ENCODE peak calls at places on chromosomes 11 and 22, in four cellular contexts. R is neural progenitor cell, U is sigmoid colon, K is lower leg skin. E is an unnamed sample.

GRCh38 chr11:119375629-119376196 is 5.8 kb downstream of the USP2 start:
- DNase-seq in R (peak), U (peak), K (peak), E (no peak)

GRCh38 chr11:6633422-6634408 is 14.5 kb upstream of the TPP1 start:
- DNase-seq in R (no peak), U (no peak), K (no peak), E (no peak)

GRCh38 chr11:12421386-12421785 is 44.0 kb downstream of the PARVA start:
- DNase-seq in R (no peak), U (no peak), K (no peak), E (no peak)

GRCh38 chr11:114785820-114786219 is 107.5 kb downstream of the NXPE2 start:
- DNase-seq in R (no peak), U (no peak), K (no peak), E (no peak)

GRCh38 chr22:31477329-31477728 is 12.3 kb downstream of the EIF4ENIF1 start:
- DNase-seq in R (no peak), U (no peak), K (no peak), E (no peak)

GRCh38 chr11:10305262-10305963 is 540 bp downstream of the ADM start:
- DNase-seq in R (peak), U (peak), K (no peak), E (no peak)

GRCh38 chr22:46001426-46002106 is 24.6 kb upstream of the WNT7B start:
- DNase-seq in R (no peak), U (peak), K (no peak), E (no peak)

GRCh38 chr11:70526116-70527045 is 128.1 kb downstream of the CTTN start:
- DNase-seq in R (no peak), U (no peak), K (no peak), E (no peak)

GRCh38 chr22:18077639-18078328 is at the start of gene PEX26:
- DNase-seq in R (peak), U (peak), K (peak), E (peak)

GRCh38 chr22:46031066-46031465 is 54.1 kb upstream of the WNT7B start:
- DNase-seq in R (no peak), U (peak), K (no peak), E (peak)

GRCh38 chr11:17988465-17988864 is 24.4 kb downstream of the SERGEF start:
- DNase-seq in R (no peak), U (no peak), K (no peak), E (no peak)

GRCh38 chr11:106011481-106011880 is 10.6 kb downstream of the MSANTD4 start:
- DNase-seq in R (no peak), U (no peak), K (no peak), E (no peak)

GRCh38 chr11:75422248-75423231 is 10.5 kb downstream of the KLHL35 start:
- DNase-seq in R (no peak), U (no peak), K (no peak), E (no peak)

GRCh38 chr11:33952805-33953204 is 60.9 kb upstream of the LMO2 start:
- DNase-seq in R (no peak), U (no peak), K (no peak), E (no peak)

GRCh38 chr11:120643254-120643653 is 131.7 kb downstream of the GRIK4 start:
- DNase-seq in R (peak), U (no peak), K (no peak), E (no peak)

GRCh38 chr11:23263466-23263865 is 403.2 kb upstream of the CCDC179 start:
- DNase-seq in R (no peak), U (no peak), K (no peak), E (no peak)

GRCh38 chr11:35357893-35358292 is 61.5 kb downstream of the SLC1A2 start:
- DNase-seq in R (no peak), U (no peak), K (no peak), E (no peak)

GRCh38 chr11:80157447-80157846 is 716.6 kb upstream of the TENM4 start:
- DNase-seq in R (no peak), U (no peak), K (no peak), E (no peak)

GRCh38 chr11:80156062-80156461 is 715.2 kb upstream of the TENM4 start:
- DNase-seq in R (no peak), U (no peak), K (no peak), E (no peak)

GRCh38 chr11:80155412-80156017 is 714.7 kb upstream of the TENM4 start:
- DNase-seq in R (peak), U (no peak), K (no peak), E (no peak)
- TF ChIP-seq CTCF in R (peak), U (no peak), K (no peak), E (no peak)

DNA sequence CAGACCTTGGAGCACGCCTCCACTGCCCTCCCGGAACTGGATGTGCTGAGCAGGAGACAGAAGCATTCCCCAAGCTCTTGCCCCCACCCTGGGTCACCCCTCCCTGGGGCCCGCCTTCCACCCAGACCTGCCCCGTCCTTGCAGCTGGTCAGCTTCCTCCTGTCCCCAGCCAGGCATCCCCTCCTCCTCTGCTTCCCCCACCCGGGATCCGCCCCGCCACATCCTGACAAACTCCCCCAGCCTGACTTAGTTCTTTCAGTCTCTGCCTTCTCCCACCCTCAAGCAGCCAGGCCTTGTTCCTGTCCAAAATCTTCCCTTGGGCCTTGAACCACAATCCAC is 1.1 kb upstream of the PLXNB2 start:
- DNase-seq in R (peak), U (peak), K (peak), E (peak)
- H3K4me3 ChIP-seq in R (no peak), U (no peak), K (no peak), E (peak)

GRCh38 chr11:131579932-131580387 is 209.5 kb downstream of the NTM start:
- DNase-seq in R (peak), U (no peak), K (no peak), E (no peak)
- TF ChIP-seq CTCF in R (peak), U (no peak), K (no peak), E (no peak)

GRCh38 chr11:1761857-1762536 is 1.7 kb downstream of the CTSD start:
- DNase-seq in R (no peak), U (no peak), K (no peak), E (no peak)
- H3K4me3 ChIP-seq in R (no peak), U (peak), K (no peak), E (peak)

DNA sequence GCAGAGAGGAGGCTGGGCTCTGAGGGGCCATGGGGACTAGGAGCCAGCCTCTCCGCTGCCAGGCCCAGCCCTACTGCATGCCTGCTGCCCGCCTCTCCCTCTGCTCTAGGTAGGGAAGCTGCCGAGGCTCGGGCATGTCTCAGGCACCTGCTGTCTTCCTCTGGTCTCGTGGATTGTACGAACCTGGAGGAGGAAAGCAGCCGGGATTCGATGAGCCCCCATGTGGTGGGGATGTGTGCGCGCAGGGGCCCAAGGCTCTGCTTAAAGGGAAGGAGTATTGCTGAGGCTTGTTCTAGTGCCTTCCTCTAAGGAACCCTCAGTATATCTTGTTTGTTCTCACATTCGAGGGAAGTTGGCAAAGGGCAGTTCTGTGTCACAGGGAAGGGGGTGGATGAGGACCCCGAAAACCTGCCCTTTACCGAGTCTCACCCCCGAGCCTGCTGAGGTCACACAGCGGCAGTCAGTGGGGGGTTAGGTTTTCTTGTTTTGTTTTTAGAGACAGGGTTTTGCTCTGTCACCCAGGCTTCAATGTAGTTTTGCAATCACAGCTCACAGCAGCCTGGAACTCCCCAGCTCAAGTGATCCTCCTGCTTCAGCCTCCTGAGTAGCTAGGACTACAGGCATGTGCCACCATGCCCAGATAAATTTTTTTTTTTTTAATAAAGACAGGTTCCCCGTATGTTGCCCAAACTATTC is 21.3 kb downstream of the DAGLA start:
- DNase-seq in R (peak), U (no peak), K (no peak), E (no peak)
- TF ChIP-seq CTCF in R (peak), U (peak), K (no peak), E (no peak)

E was measured in coronary artery.